ENCODE peak calls at places on chromosomes 5 and 9, in four cellular contexts. W is endothelial cell of umbilical vein, O is spleen, E is A673. R is an unnamed sample.

GRCh38 chr9:90830051-90830450 is 28.4 kb downstream of the SYK start:
- DNase-seq in W (no peak), O (no peak), E (no peak), R (no peak)

GRCh38 chr9:27078685-27079084 is 30.3 kb upstream of the TEK start:
- DNase-seq in W (peak; percentile 70), O (no peak), E (no peak), R (no peak)

GRCh38 chr9:114321759-114322158 is 1.1 kb upstream of the ORM1 start:
- DNase-seq in W (no peak), O (peak; percentile 12), E (no peak), R (no peak)

GRCh38 chr5:133758641-133759040 is 146.3 kb upstream of the FSTL4 start:
- DNase-seq in W (no peak), O (no peak), E (no peak), R (no peak)

GRCh38 chr9:98958271-98958989 is 14.7 kb downstream of the COL15A1 start:
- DNase-seq in W (no peak), O (no peak), E (no peak), R (no peak)

GRCh38 chr5:149172261-149172660 is 31.0 kb downstream of the ABLIM3 start:
- DNase-seq in W (peak; percentile 28), O (no peak), E (no peak), R (no peak)

GRCh38 chr9:69253057-69253456 is 72.0 kb upstream of the ENTREP1 start:
- DNase-seq in W (peak; percentile 42), O (no peak), E (peak; percentile 37), R (no peak)

GRCh38 chr5:168251308-168251707 is 40.1 kb upstream of the WWC1 start:
- DNase-seq in W (no peak), O (no peak), E (no peak), R (no peak)

GRCh38 chr5:31811210-31811609 is 172.3 kb downstream of the PDZD2 start:
- DNase-seq in W (peak; percentile 8), O (no peak), E (peak; percentile 14), R (no peak)

GRCh38 chr5:100877277-100877676 is 25.8 kb downstream of the ST8SIA4 start:
- DNase-seq in W (peak; percentile 87), O (no peak), E (no peak), R (no peak)
- TF ChIP-seq CTCF in W (no peak), O (no peak), E (no peak), R (no peak)

GRCh38 chr5:154364845-154365244 is 81.0 kb upstream of the SAP30L start:
- DNase-seq in W (no peak), O (no peak), E (no peak), R (no peak)
- H3K4me1 ChIP-seq in W (peaks cover 49% of the 10 kb centered on the region), O (peaks cover 18% of the 10 kb centered on the region), E (peaks cover 48% of the 10 kb centered on the region), R (no peaks in the 10 kb centered on the region)

GRCh38 chr5:162842725-162843124 is 594.7 kb upstream of the CCNG1 start:
- DNase-seq in W (no peak), O (no peak), E (no peak), R (no peak)

DNA sequence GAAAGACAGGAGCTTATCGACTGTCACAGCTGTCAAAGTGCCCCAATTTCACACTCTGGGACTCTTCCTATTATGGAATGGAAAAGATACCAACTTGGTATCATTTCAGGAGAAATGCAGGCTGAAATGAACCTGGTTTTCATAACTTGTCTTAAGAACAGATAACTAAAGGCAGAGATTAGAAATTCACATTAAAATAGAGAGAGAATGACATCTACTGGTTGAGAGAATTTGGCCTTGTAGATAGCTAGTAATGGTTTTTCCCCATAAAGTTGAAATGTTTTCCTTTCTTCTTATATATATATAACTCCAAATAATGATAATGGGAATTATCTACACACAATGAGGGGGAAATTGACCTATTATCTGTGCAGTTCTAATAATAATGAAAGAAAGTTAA is 600.2 kb upstream of the CCNG1 start:
- DNase-seq in W (no peak), O (no peak), E (no peak), R (no peak)
- H3K9me3 ChIP-seq in W (peaks cover 7% of the 10 kb centered on the region), O (peaks cover 3% of the 10 kb centered on the region), E (no peaks in the 10 kb centered on the region), R (no peaks in the 10 kb centered on the region)

GRCh38 chr5:171750316-171750788 is 35.3 kb upstream of the SMIM23 start:
- DNase-seq in W (peak; percentile 83), O (no peak), E (peak; percentile 13), R (peak; percentile 25)
- TF ChIP-seq CTCF in W (peak; percentile 35), O (no peak), E (peak; percentile 35), R (peak; percentile 26)

DNA sequence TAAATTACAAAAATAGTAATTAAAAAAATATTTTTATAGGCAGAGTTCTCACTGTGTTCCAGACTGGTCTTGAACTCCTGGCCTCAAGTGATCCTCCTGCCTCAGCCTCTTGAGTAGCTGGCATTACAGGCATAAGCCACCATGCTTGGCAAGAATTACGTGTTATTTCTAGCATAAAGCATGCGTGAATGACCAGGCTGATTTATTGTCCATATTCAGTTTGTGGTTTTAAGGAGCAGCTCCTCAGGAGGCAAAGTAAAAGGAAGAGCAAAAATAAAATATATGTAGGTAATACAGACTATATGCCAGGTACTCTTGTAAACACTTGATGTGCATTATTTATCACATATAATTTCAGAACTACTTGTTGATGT is 7.1 kb upstream of the CD180 start:
- DNase-seq in W (no peak), O (no peak), E (no peak), R (no peak)
- H3K4me1 ChIP-seq in W (peaks cover 6% of the 10 kb centered on the region), O (peaks cover 100% of the 10 kb centered on the region), E (no peaks in the 10 kb centered on the region), R (peaks cover 11% of the 10 kb centered on the region)

GRCh38 chr5:24045034-24045433 is 537.6 kb downstream of the PRDM9 start:
- DNase-seq in W (no peak), O (no peak), E (no peak), R (no peak)
- H3K9me3 ChIP-seq in W (no peaks in the 10 kb centered on the region), O (no peaks in the 10 kb centered on the region), E (no peaks in the 10 kb centered on the region), R (no peaks in the 10 kb centered on the region)

GRCh38 chr5:6719417-6719816 is 6.2 kb downstream of the TENT4A start:
- DNase-seq in W (no peak), O (no peak), E (no peak), R (no peak)
- TF ChIP-seq CTCF in W (no peak), O (no peak), E (no peak), R (no peak)

DNA sequence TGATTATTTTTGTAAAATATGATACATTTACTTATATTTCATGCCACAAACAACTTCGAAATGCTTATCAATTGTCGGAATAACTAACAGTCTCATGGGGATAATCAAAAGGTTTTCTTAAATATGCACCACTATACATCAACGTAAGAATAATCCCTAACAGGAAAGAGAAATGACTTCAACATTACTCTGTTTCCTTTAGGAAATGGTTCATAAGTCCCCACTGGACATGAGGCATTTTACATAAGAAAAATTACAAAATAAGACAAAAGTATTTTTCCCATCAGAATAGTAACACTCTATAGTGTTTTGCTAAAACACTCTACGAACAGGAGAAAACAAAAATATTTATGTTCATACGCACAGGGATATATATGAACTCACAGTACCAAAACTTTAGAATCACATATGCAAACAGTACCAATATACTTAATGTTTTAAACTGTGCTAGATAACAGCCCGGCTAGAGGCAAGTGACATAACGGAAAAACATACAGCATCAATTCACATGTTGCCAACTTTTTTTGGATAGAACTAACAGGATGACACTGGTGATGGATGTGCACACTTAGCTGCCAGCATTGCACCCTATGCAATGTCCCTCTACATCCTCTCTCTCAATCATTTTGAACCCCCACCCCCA is 120.5 kb downstream of the NFIB start:
- DNase-seq in W (peak; percentile 90), O (no peak), E (peak; percentile 44), R (no peak)
- H3K4me1 ChIP-seq in W (peaks cover 64% of the 10 kb centered on the region), O (peaks cover 1% of the 10 kb centered on the region), E (peaks cover 34% of the 10 kb centered on the region), R (peaks cover 28% of the 10 kb centered on the region)

GRCh38 chr5:178489281-178489976 is 100.8 kb downstream of the COL23A1 start:
- DNase-seq in W (no peak), O (no peak), E (no peak), R (no peak)

GRCh38 chr5:178490935-178491632 is 99.1 kb downstream of the COL23A1 start:
- DNase-seq in W (no peak), O (no peak), E (no peak), R (no peak)

GRCh38 chr5:178488696-178489095 is 101.5 kb downstream of the COL23A1 start:
- DNase-seq in W (no peak), O (no peak), E (no peak), R (no peak)

GRCh38 chr5:178496219-178496618 is 94.0 kb downstream of the COL23A1 start:
- DNase-seq in W (no peak), O (no peak), E (no peak), R (no peak)

GRCh38 chr5:178492278-178492677 is 97.9 kb downstream of the COL23A1 start:
- DNase-seq in W (no peak), O (no peak), E (no peak), R (no peak)
- H3K9me3 ChIP-seq in W (no peaks in the 10 kb centered on the region), O (no peaks in the 10 kb centered on the region), E (no peaks in the 10 kb centered on the region), R (no peaks in the 10 kb centered on the region)

R was measured in BE2C.